ENCODE peak calls at places on chromosomes 12 and 14, in four cellular contexts. Z is BJ; G is effector memory CD4-positive, alpha-beta T cell; R is endothelial cell of umbilical vein. S is an unnamed sample.

GRCh38 chr12:52789637-52790426 is 6.1 kb downstream of the KRT3 start:
- DNase-seq in Z (no peak), G (no peak), R (no peak), S (no peak)

GRCh38 chr14:96827310-96827709 is 30.1 kb downstream of the VRK1 start:
- DNase-seq in Z (no peak), G (no peak), R (no peak), S (no peak)

GRCh38 chr12:100899301-100899700 is 104.7 kb downstream of the ANO4 start:
- DNase-seq in Z (no peak), G (no peak), R (peak; percentile 1), S (no peak)

GRCh38 chr12:57896437-57897201 is 44.7 kb upstream of the ATP23 start:
- DNase-seq in Z (no peak), G (no peak), R (peak; percentile 75), S (peak; percentile 71)

GRCh38 chr14:64388533-64389243 is 535 bp downstream of the MTHFD1 start:
- DNase-seq in Z (no peak), G (no peak), R (no peak), S (peak; percentile 45)

GRCh38 chr14:60510976-60511599 is 2.1 kb downstream of the SIX6 start:
- DNase-seq in Z (no peak), G (no peak), R (no peak), S (no peak)

GRCh38 chr14:101198398-101199027 is 295.0 kb upstream of the RTL1 start:
- DNase-seq in Z (no peak), G (no peak), R (no peak), S (no peak)

GRCh38 chr14:69535230-69535848 is 39.3 kb downstream of the CCDC177 start:
- DNase-seq in Z (no peak), G (no peak), R (peak; percentile 34), S (peak; percentile 43)

GRCh38 chr12:27931390-27931789 is 41.1 kb downstream of the PTHLH start:
- DNase-seq in Z (no peak), G (no peak), R (no peak), S (no peak)

GRCh38 chr12:75913502-75914110 is 118.0 kb downstream of the PHLDA1 start:
- DNase-seq in Z (no peak), G (no peak), R (no peak), S (no peak)

GRCh38 chr14:61511558-61511924 is 183.8 kb upstream of the HIF1A start:
- DNase-seq in Z (no peak), G (no peak), R (peak; percentile 21), S (no peak)

GRCh38 chr12:30202521-30203259 is 418.9 kb upstream of the TMTC1 start:
- DNase-seq in Z (no peak), G (no peak), R (no peak), S (no peak)

S was measured in dermis microvascular lymphatic vessel endothelial cell.